ENCODE peak calls at places on chromosomes 6 and 20, in five cellular contexts. One of them, this sample, is unnamed.

GRCh38 chr20:7358670-7359069 is 581.6 kb downstream of the HAO1 start:
- DNase-seq in fibroblast of the conjunctiva: no peak
- DNase-seq in testis: no peak
- DNase-seq in fibroblast of mammary gland: no peak
- DNase-seq in EL: no peak
- DNase-seq in this sample: no peak

GRCh38 chr6:132252113-132252512 is 149.2 kb downstream of the MOXD1 start:
- DNase-seq in fibroblast of the conjunctiva: no peak
- DNase-seq in testis: no peak
- DNase-seq in fibroblast of mammary gland: no peak
- DNase-seq in EL: no peak
- DNase-seq in this sample: no peak

GRCh38 chr6:138765896-138766487 is 7.6 kb upstream of the CCDC28A start:
- DNase-seq in fibroblast of the conjunctiva: peak; percentile 14
- DNase-seq in testis: no peak
- DNase-seq in fibroblast of mammary gland: peak; percentile 59
- DNase-seq in EL: peak; percentile 26
- DNase-seq in this sample: no peak

GRCh38 chr6:83273596-83273995 is 80.4 kb downstream of the RWDD2A start:
- DNase-seq in fibroblast of the conjunctiva: peak; percentile 6
- DNase-seq in testis: no peak
- DNase-seq in fibroblast of mammary gland: peak; percentile 54
- DNase-seq in EL: peak; percentile 4
- DNase-seq in this sample: no peak

GRCh38 chr6:33700391-33701050 is 11.0 kb downstream of the UQCC2 start:
- DNase-seq in fibroblast of the conjunctiva: peak; percentile 44
- DNase-seq in testis: peak; percentile 85
- DNase-seq in fibroblast of mammary gland: peak; percentile 74
- DNase-seq in EL: peak; percentile 72
- DNase-seq in this sample: no peak

GRCh38 chr6:145315982-145316600 is 419.2 kb downstream of the EPM2A start:
- DNase-seq in fibroblast of the conjunctiva: no peak
- DNase-seq in testis: no peak
- DNase-seq in fibroblast of mammary gland: no peak
- DNase-seq in EL: peak; percentile 33
- DNase-seq in this sample: no peak

GRCh38 chr6:163532526-163533078 is 118.1 kb downstream of the QKI start:
- DNase-seq in fibroblast of the conjunctiva: no peak
- DNase-seq in testis: no peak
- DNase-seq in fibroblast of mammary gland: no peak
- DNase-seq in EL: no peak
- DNase-seq in this sample: no peak

GRCh38 chr6:43308101-43308989 is at the start of gene CRIP3:
- DNase-seq in fibroblast of the conjunctiva: peak; percentile 10
- DNase-seq in testis: peak; percentile 58
- DNase-seq in fibroblast of mammary gland: peak; percentile 56
- DNase-seq in EL: peak; percentile 29
- DNase-seq in this sample: peak; percentile 13

GRCh38 chr20:57053067-57053466 is 213.4 kb downstream of the BMP7 start:
- DNase-seq in fibroblast of the conjunctiva: no peak
- DNase-seq in testis: no peak
- DNase-seq in fibroblast of mammary gland: no peak
- DNase-seq in EL: no peak
- DNase-seq in this sample: no peak

GRCh38 chr20:64106981-64107735 is at the start of gene NPBWR2:
- DNase-seq in fibroblast of the conjunctiva: no peak
- DNase-seq in testis: peak; percentile 12
- DNase-seq in fibroblast of mammary gland: no peak
- DNase-seq in EL: no peak
- DNase-seq in this sample: no peak

GRCh38 chr6:144899161-144899560 is 614.0 kb downstream of the UTRN start:
- DNase-seq in fibroblast of the conjunctiva: peak; percentile 32
- DNase-seq in testis: no peak
- DNase-seq in fibroblast of mammary gland: peak; percentile 89
- DNase-seq in EL: peak; percentile 72
- DNase-seq in this sample: peak; percentile 84

GRCh38 chr6:153301602-153302001 is 170.5 kb upstream of the RGS17 start:
- DNase-seq in fibroblast of the conjunctiva: no peak
- DNase-seq in testis: no peak
- DNase-seq in fibroblast of mammary gland: no peak
- DNase-seq in EL: no peak
- DNase-seq in this sample: no peak

GRCh38 chr6:148693882-148694484 is 52.8 kb upstream of the UST start:
- DNase-seq in fibroblast of the conjunctiva: no peak
- DNase-seq in testis: no peak
- DNase-seq in fibroblast of mammary gland: no peak
- DNase-seq in EL: no peak
- DNase-seq in this sample: no peak

GRCh38 chr6:90021701-90022100 is 127.4 kb downstream of the GJA10 start:
- DNase-seq in fibroblast of the conjunctiva: no peak
- DNase-seq in testis: no peak
- DNase-seq in fibroblast of mammary gland: no peak
- DNase-seq in EL: no peak
- DNase-seq in this sample: no peak

GRCh38 chr6:89826029-89826528 is 3.6 kb upstream of the CASP8AP2 start:
- DNase-seq in fibroblast of the conjunctiva: no peak
- DNase-seq in testis: no peak
- DNase-seq in fibroblast of mammary gland: peak; percentile 39
- DNase-seq in EL: peak; percentile 70
- DNase-seq in this sample: no peak

GRCh38 chr20:21767739-21768223 is 62.3 kb downstream of the PAX1 start:
- DNase-seq in fibroblast of the conjunctiva: no peak
- DNase-seq in testis: peak; percentile 72
- DNase-seq in fibroblast of mammary gland: no peak
- DNase-seq in EL: no peak
- DNase-seq in this sample: no peak

GRCh38 chr20:7608246-7608645 is 332.0 kb downstream of the HAO1 start:
- DNase-seq in fibroblast of the conjunctiva: no peak
- DNase-seq in testis: no peak
- DNase-seq in fibroblast of mammary gland: no peak
- DNase-seq in EL: no peak
- DNase-seq in this sample: no peak

GRCh38 chr6:96391776-96392175 is 129.8 kb upstream of the UFL1 start:
- DNase-seq in fibroblast of the conjunctiva: no peak
- DNase-seq in testis: peak; percentile 58
- DNase-seq in fibroblast of mammary gland: no peak
- DNase-seq in EL: no peak
- DNase-seq in this sample: no peak

GRCh38 chr6:136326038-136326561 is 36.5 kb upstream of the BCLAF1 start:
- DNase-seq in fibroblast of the conjunctiva: no peak
- DNase-seq in testis: no peak
- DNase-seq in fibroblast of mammary gland: peak; percentile 40
- DNase-seq in EL: peak; percentile 8
- DNase-seq in this sample: no peak

GRCh38 chr6:114049367-114049966 is 78.5 kb upstream of the HDAC2 start:
- DNase-seq in fibroblast of the conjunctiva: no peak
- DNase-seq in testis: no peak
- DNase-seq in fibroblast of mammary gland: no peak
- DNase-seq in EL: peak; percentile 9
- DNase-seq in this sample: no peak

GRCh38 chr6:90411292-90411781 is 114.7 kb upstream of the BACH2 start:
- DNase-seq in fibroblast of the conjunctiva: no peak
- DNase-seq in testis: no peak
- DNase-seq in fibroblast of mammary gland: no peak
- DNase-seq in EL: no peak
- DNase-seq in this sample: no peak

GRCh38 chr20:62238569-62239277 is 402 bp downstream of the OSBPL2 start:
- DNase-seq in fibroblast of the conjunctiva: no peak
- DNase-seq in testis: peak; percentile 31
- DNase-seq in fibroblast of mammary gland: no peak
- DNase-seq in EL: no peak
- DNase-seq in this sample: no peak

GRCh38 chr20:44073011-44073674 is 113.8 kb downstream of the JPH2 start:
- DNase-seq in fibroblast of the conjunctiva: no peak
- DNase-seq in testis: no peak
- DNase-seq in fibroblast of mammary gland: no peak
- DNase-seq in EL: no peak
- DNase-seq in this sample: no peak

GRCh38 chr6:142725024-142725770 is 219.8 kb downstream of the HIVEP2 start:
- DNase-seq in fibroblast of the conjunctiva: no peak
- DNase-seq in testis: no peak
- DNase-seq in fibroblast of mammary gland: no peak
- DNase-seq in EL: no peak
- DNase-seq in this sample: no peak

GRCh38 chr6:113414511-113414910 is 442.6 kb upstream of the MARCKS start:
- DNase-seq in fibroblast of the conjunctiva: peak; percentile 49
- DNase-seq in testis: peak; percentile 49
- DNase-seq in fibroblast of mammary gland: peak; percentile 83
- DNase-seq in EL: peak; percentile 87
- DNase-seq in this sample: peak; percentile 45